ENCODE peak calls at places on chromosomes 3 and 15, in six cellular contexts. J is fibroblast of pulmonary artery; A is activated CD8-positive, alpha-beta T cell treated with anti-CD3 and anti-CD28 coated beads for 36 hours; F is dorsolateral prefrontal cortex; W is adrenal gland; X is astrocyte of the cerebellum. Y is an unnamed sample.

GRCh38 chr15:75809986-75810750 is 33.1 kb upstream of the UBE2Q2 start:
- DNase-seq in W (peak; percentile 41), F (no peak), X (no peak), A (peak; percentile 37), J (peak; percentile 56), Y (no peak)

GRCh38 chr3:170826047-170826446 is 43.9 kb downstream of the RPL22L1 start:
- DNase-seq in X (no peak), A (no peak), J (no peak), F (no peak), W (no peak), Y (no peak)

GRCh38 chr3:127159547-127159946 is 33.4 kb upstream of the PRR23E start:
- DNase-seq in F (no peak), J (no peak), X (no peak), A (no peak), W (no peak), Y (no peak)

GRCh38 chr3:191334359-191334893 is 4.1 kb upstream of the UTS2B start:
- DNase-seq in A (no peak), F (no peak), J (no peak), X (no peak), W (no peak), Y (no peak)

GRCh38 chr15:39358441-39359041 is 222.3 kb upstream of the THBS1 start:
- DNase-seq in J (peak; percentile 67), F (no peak), W (peak; percentile 33), A (peak; percentile 3), X (no peak), Y (no peak)

GRCh38 chr3:98977520-98977919 is 76.0 kb upstream of the DCBLD2 start:
- DNase-seq in J (peak; percentile 88), W (no peak), A (no peak), F (no peak), X (peak; percentile 95), Y (no peak)

GRCh38 chr3:31522152-31522551 is 10.6 kb upstream of the STT3B start:
- DNase-seq in W (no peak), F (no peak), A (peak; percentile 23), J (peak; percentile 25), X (no peak), Y (no peak)

GRCh38 chr3:152270145-152270870 is 1.6 kb downstream of the MBNL1 start:
- DNase-seq in W (no peak), A (no peak), J (peak; percentile 46), X (no peak), F (no peak), Y (no peak)

GRCh38 chr15:48939686-48940085 is 24.0 kb downstream of the SHC4 start:
- DNase-seq in A (no peak), J (peak; percentile 97), W (peak; percentile 26), F (no peak), X (peak; percentile 83), Y (no peak)

GRCh38 chr15:63043391-63044076 is 987 bp downstream of the TPM1 start:
- DNase-seq in X (no peak), A (peak; percentile 9), J (no peak), W (no peak), F (no peak), Y (peak; percentile 17)

GRCh38 chr3:191220908-191221307 is 21.9 kb downstream of the OSTN start:
- DNase-seq in W (no peak), J (no peak), X (no peak), A (no peak), F (no peak), Y (no peak)

DNA sequence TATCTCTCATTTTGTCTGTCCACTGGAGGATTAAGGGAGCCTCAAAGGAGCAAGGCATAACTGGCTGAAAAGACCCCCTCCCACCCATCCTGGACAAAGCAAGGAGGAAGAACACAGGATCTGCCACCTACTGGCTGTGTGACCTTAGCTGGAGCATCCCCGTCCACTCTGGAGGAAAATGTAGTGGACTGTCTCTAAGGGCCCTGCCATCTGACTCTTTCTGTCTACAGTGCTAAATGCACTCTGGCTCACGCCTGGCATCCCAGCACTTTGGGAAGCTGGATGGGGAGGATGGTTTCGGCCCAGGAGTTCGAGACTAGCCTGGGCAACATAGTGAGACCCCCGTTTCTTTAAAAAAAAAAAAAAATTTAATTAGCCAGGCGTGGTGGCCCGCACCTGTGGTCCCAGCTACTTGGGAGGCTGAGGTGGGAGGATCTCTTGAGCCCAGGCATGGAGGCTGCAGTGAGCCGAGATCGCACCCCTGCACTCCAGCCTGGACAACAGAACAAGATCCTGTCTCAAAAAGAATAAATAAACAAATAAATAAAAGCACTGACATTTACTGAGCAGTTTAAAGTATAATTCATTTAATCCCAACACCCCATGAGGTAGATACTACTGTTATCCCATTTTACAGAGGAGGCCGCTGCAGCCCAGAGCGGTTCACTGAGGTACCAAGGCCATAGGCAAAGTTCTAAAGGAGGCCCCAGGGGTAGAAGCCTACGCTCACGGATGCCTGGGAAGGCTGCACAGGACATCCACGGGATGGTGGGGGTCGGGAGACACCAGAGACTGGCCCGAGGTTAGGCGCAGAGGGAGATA is 1.1 kb downstream of the TBC1D2B start:
- DNase-seq in X (no peak), J (no peak), A (peak; percentile 31), F (no peak), W (peak; percentile 34), Y (no peak)
- TF ChIP-seq CTCF in X (no peak), J (peak; percentile 19), A (no peak), F (no peak), W (no peak), Y (no peak)

GRCh38 chr15:40787344-40787841 is 17.6 kb downstream of the C15orf62 start:
- DNase-seq in J (peak; percentile 78), F (no peak), A (peak; percentile 84), W (no peak), X (peak; percentile 91), Y (no peak)

GRCh38 chr15:40785814-40786213 is 16.0 kb downstream of the C15orf62 start:
- DNase-seq in F (no peak), X (no peak), A (no peak), W (no peak), J (no peak), Y (no peak)

GRCh38 chr15:40787991-40788390 is 18.2 kb downstream of the C15orf62 start:
- DNase-seq in X (no peak), F (no peak), J (no peak), W (no peak), A (no peak), Y (no peak)

GRCh38 chr15:40782609-40783227 is 12.9 kb downstream of the C15orf62 start:
- DNase-seq in W (peak; percentile 61), F (no peak), X (no peak), A (peak; percentile 87), J (no peak), Y (peak; percentile 68)

GRCh38 chr15:40785158-40785557 is 15.4 kb downstream of the C15orf62 start:
- DNase-seq in X (no peak), A (no peak), J (no peak), W (no peak), F (no peak), Y (no peak)
- TF ChIP-seq CTCF in X (no peak), A (no peak), J (peak; percentile 7), W (peak; percentile 43), F (no peak), Y (peak; percentile 7)

GRCh38 chr3:57755368-57756021 is 614 bp upstream of the SLMAP start:
- DNase-seq in F (no peak), A (peak; percentile 7), J (peak; percentile 64), X (no peak), W (peak; percentile 68), Y (peak; percentile 12)
- TF ChIP-seq CTCF in F (no peak), A (peak; percentile 48), J (peak; percentile 23), X (peak; percentile 23), W (peak; percentile 63), Y (peak; percentile 39)

DNA sequence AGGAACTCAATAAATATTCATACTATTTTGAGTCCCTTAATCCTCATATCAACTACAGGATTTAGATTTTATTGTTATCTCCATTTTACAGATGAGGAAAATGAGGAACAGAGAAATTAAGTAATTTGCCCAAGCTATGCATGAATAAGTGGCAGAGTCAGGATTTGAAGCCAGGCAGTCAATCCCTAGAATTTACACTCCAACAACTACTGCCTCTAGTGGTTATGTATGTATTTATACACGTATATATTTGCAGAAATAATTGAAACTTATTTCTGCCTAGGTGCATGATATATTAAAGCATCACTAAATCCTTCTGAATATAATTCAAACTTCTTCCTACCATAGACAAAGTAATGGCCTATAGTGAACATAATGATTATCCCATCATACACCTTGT is 137.4 kb downstream of the SERPINI1 start:
- DNase-seq in J (no peak), W (no peak), X (no peak), F (no peak), A (no peak), Y (no peak)
- TF ChIP-seq CTCF in J (peak; percentile 34), W (no peak), X (no peak), F (no peak), A (no peak), Y (peak; percentile 48)

GRCh38 chr3:8996681-8997121 is 33.4 kb upstream of the RAD18 start:
- DNase-seq in W (no peak), F (no peak), X (peak; percentile 9), A (no peak), J (peak; percentile 40), Y (no peak)
- TF ChIP-seq CTCF in W (peak; percentile 12), F (peak; percentile 22), X (peak; percentile 48), A (no peak), J (peak; percentile 27), Y (peak; percentile 45)

GRCh38 chr3:142992323-142992722 is 9.0 kb upstream of the U2SURP start:
- DNase-seq in A (no peak), J (no peak), X (no peak), F (no peak), W (no peak), Y (no peak)

GRCh38 chr3:142998439-142998838 is 2.9 kb upstream of the U2SURP start:
- DNase-seq in J (peak; percentile 40), A (no peak), X (no peak), F (no peak), W (no peak), Y (no peak)

GRCh38 chr3:142997330-142997729 is 4.0 kb upstream of the U2SURP start:
- DNase-seq in J (no peak), X (no peak), A (no peak), F (no peak), W (no peak), Y (no peak)

GRCh38 chr3:142990706-142991105 is 10.7 kb upstream of the U2SURP start:
- DNase-seq in W (no peak), A (no peak), J (no peak), F (no peak), X (no peak), Y (no peak)

GRCh38 chr3:142993958-142994442 is 7.4 kb upstream of the U2SURP start:
- DNase-seq in J (peak; percentile 88), F (peak; percentile 38), A (peak; percentile 81), X (peak; percentile 62), W (peak; percentile 81), Y (peak; percentile 38)
- TF ChIP-seq CTCF in J (peak; percentile 62), F (peak; percentile 67), A (peak; percentile 85), X (peak; percentile 69), W (peak; percentile 52), Y (peak; percentile 89)

GRCh38 chr3:43996379-43997301 is 245.0 kb upstream of the TOPAZ1 start:
- DNase-seq in F (no peak), J (peak; percentile 16), W (no peak), A (peak; percentile 42), X (peak; percentile 5), Y (no peak)
- TF ChIP-seq CTCF in F (peak; percentile 34), J (no peak), W (no peak), A (no peak), X (peak; percentile 42), Y (peak; percentile 13)

GRCh38 chr3:156448300-156448699 is 106.6 kb downstream of the SSR3 start:
- DNase-seq in A (peak; percentile 55), W (no peak), F (no peak), X (peak; percentile 6), J (peak; percentile 56), Y (no peak)

GRCh38 chr3:156455839-156456238 is 99.1 kb downstream of the SSR3 start:
- DNase-seq in J (no peak), X (no peak), W (no peak), F (no peak), A (no peak), Y (no peak)

GRCh38 chr3:156445117-156445968 is 109.6 kb downstream of the SSR3 start:
- DNase-seq in X (no peak), F (no peak), A (no peak), W (no peak), J (no peak), Y (no peak)

GRCh38 chr3:156449712-156450574 is 105.0 kb downstream of the SSR3 start:
- DNase-seq in W (no peak), J (peak; percentile 62), F (no peak), X (no peak), A (peak; percentile 8), Y (no peak)
- TF ChIP-seq CTCF in W (peak; percentile 37), J (peak; percentile 75), F (peak; percentile 48), X (peak; percentile 70), A (peak; percentile 63), Y (peak; percentile 70)

Y was measured in progenitor cell of endocrine pancreas.